ENCODE peak calls at places on chromosomes 13 and 19, in five cellular contexts. V is omental fat pad, F is BJ, R is HFF-Myc, Y is thoracic aorta. E is an unnamed sample.
A peak's percentile ranks its signal among the peaks of the same experiment; 100 is the strongest.

GRCh38 chr19:53868091-53868891 is 608 bp downstream of the MYADM start:
- DNase-seq in V (no peak), F (no peak), R (no peak), Y (no peak), E (no peak)

GRCh38 chr19:53878786-53879144 is 3.2 kb upstream of the PRKCG start:
- DNase-seq in V (no peak), F (no peak), R (no peak), Y (no peak), E (no peak)

GRCh38 chr19:39677931-39678889 is 22.5 kb downstream of the LGALS16 start:
- DNase-seq in V (no peak), F (no peak), R (no peak), Y (no peak), E (no peak)

GRCh38 chr19:56622374-56622773 is 20.6 kb upstream of the SMIM17 start:
- DNase-seq in V (no peak), F (no peak), R (no peak), Y (no peak), E (no peak)

GRCh38 chr13:37319041-37319443 is 213.6 kb upstream of the CSNK1A1L start:
- DNase-seq in V (no peak), F (peak; percentile 30), R (peak; percentile 51), Y (no peak), E (no peak)

GRCh38 chr19:4606181-4606580 is 33.1 kb upstream of the TNFAIP8L1 start:
- DNase-seq in V (no peak), F (no peak), R (no peak), Y (no peak), E (no peak)

GRCh38 chr19:55391702-55392615 is 6.2 kb downstream of the RPL28 start:
- DNase-seq in V (no peak), F (no peak), R (no peak), Y (no peak), E (no peak)

GRCh38 chr19:310781-311496 is 19.7 kb upstream of the PLPP2 start:
- DNase-seq in V (no peak), F (no peak), R (no peak), Y (no peak), E (no peak)

GRCh38 chr19:33248553-33248953 is 22.9 kb upstream of the SLC7A10 start:
- DNase-seq in V (no peak), F (no peak), R (no peak), Y (no peak), E (no peak)

GRCh38 chr19:33248104-33248503 is 22.5 kb upstream of the SLC7A10 start:
- DNase-seq in V (no peak), F (no peak), R (no peak), Y (no peak), E (no peak)

GRCh38 chr19:33250500-33250899 is 24.9 kb upstream of the SLC7A10 start:
- DNase-seq in V (no peak), F (no peak), R (no peak), Y (no peak), E (no peak)

GRCh38 chr19:33249740-33250366 is 24.2 kb upstream of the SLC7A10 start:
- DNase-seq in V (no peak), F (no peak), R (no peak), Y (no peak), E (no peak)

DNA sequence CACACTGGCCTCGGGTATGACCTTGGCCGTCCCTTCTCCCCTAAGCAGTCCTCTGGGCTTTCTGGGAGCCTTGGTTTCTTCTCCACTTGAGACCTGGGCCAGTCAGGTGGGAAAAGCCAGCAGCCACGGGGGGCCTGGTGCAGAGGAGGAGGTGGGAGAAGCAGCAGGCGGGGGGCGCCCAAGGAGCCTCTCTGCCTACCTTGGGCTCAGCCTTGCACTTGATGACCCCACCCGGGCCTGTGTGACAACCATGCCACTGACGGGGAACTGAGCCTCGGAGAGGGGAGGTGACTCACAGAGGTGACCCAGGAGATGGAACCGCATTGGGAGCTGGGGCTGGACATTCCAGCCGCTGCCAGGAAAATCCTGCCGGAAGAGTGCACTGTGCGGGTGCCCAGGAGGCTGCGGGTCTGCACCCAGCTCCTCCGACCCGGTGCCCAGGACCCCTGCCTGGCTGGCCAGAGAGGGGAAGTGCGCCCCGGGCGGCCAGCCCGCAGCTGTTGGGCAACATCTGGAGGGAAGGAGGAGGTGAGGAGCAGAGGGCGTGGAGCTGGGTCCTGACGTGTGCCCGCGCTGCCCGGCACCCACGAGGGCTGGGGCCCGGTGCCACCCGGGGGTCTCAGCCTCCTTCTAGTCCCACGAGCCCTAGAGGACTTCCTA is 23.4 kb upstream of the SLC7A10 start:
- DNase-seq in V (no peak), F (no peak), R (no peak), Y (no peak), E (no peak)
- TF ChIP-seq CTCF in V (no peak), F (peak; percentile 12), R (no peak), Y (no peak), E (no peak)

GRCh38 chr19:32318884-32319520 is 26.4 kb upstream of the ZNF507 start:
- DNase-seq in V (no peak), F (no peak), R (no peak), Y (no peak), E (no peak)
- TF ChIP-seq CTCF in V (no peak), F (no peak), R (no peak), Y (no peak), E (no peak)

GRCh38 chr19:10828981-10829821 is 6.8 kb downstream of the TMED1 start:
- DNase-seq in V (no peak), F (no peak), R (no peak), Y (no peak), E (no peak)
- TF ChIP-seq CTCF in V (no peak), F (peak; percentile 7), R (peak; percentile 16), Y (no peak), E (no peak)

GRCh38 chr19:37886571-37886970 is 19.8 kb downstream of the WDR87 start:
- DNase-seq in V (no peak), F (no peak), R (no peak), Y (no peak), E (no peak)

GRCh38 chr19:37885392-37885791 is 21.0 kb downstream of the WDR87 start:
- DNase-seq in V (no peak), F (no peak), R (no peak), Y (no peak), E (no peak)
- TF ChIP-seq CTCF in V (no peak), F (no peak), R (no peak), Y (no peak), E (no peak)

DNA sequence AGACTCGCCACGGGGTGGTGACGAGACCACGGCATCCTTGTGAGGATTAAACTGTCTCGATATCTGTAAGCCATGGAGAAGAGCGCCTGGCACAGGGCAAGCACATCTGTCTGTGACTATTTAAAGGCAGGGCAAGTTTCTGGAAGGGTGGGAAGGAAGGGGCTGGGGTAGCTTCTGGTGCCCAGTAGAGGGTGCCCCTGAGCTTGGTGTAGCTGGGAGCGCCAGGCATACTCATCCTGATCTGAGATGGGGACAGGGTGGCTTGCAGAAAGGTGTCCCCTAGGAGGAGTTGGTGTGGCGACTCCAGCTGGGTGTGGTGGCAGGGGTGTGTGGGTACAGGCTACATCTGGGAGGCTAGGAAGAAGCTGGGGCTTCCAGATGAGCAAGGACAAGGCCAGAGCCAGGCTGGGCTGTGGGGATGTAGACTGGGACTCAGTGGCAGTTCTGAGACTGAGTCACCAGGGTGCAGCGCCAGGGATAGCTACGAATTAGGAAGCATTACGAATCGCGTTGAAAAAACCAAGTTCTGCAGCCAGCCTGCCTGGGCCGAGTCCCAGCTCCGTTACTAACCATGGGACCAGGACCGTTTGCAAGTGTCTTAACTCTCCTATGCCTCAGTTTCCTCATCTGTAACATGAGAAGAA is 23.1 kb upstream of the ASPDH start:
- DNase-seq in V (no peak), F (no peak), R (no peak), Y (no peak), E (no peak)
- TF ChIP-seq CTCF in V (no peak), F (peak; percentile 1), R (no peak), Y (no peak), E (no peak)

DNA sequence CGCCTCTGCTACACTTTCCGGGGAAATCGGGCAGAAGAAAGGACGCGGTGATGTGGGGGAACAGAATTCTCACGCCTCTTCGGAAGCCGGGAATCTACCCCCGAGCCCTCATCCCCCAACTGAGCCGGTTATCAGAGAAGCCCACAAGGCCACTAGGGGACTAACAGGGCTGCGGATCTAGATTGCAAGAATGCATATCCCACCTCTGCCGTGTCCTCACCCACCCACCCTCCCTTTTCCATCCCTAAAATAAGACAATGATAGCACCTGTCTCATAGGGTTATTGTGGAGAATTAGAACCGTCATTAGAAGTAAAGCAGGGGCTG is 1.1 kb downstream of the IGFLR1 start:
- DNase-seq in V (no peak), F (no peak), R (no peak), Y (no peak), E (no peak)
- TF ChIP-seq CTCF in V (no peak), F (no peak), R (no peak), Y (no peak), E (no peak)

GRCh38 chr19:18406749-18407148 is 9.3 kb upstream of the LRRC25 start:
- DNase-seq in V (no peak), F (no peak), R (no peak), Y (no peak), E (no peak)

GRCh38 chr19:18412610-18413239 is 6.5 kb upstream of the SSBP4 start:
- DNase-seq in V (no peak), F (no peak), R (no peak), Y (no peak), E (no peak)

GRCh38 chr19:18408053-18408476 is 10.6 kb upstream of the LRRC25 start:
- DNase-seq in V (no peak), F (no peak), R (no peak), Y (no peak), E (no peak)
- TF ChIP-seq CTCF in V (no peak), F (peak; percentile 56), R (peak; percentile 50), Y (no peak), E (no peak)

DNA sequence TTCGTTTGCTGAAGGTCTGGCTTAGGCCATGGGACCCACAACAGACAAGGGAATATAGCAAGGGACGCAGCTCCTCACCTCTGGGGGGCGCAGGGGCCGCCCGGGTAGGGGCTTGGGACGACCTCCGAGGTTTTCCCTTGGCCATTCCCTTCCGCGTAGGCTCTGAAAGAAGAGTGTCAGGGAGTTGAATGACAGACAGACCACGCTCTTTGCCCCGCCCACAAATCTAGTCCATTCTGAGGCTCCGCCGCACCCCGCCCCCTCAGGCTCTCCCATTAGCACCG is 11.4 kb upstream of the ZNF414 start:
- DNase-seq in V (no peak), F (no peak), R (no peak), Y (no peak), E (no peak)
- TF ChIP-seq CTCF in V (no peak), F (peak; percentile 39), R (peak; percentile 40), Y (no peak), E (peak; percentile 11)

GRCh38 chr13:34941835-34942731 is at the start of gene NBEA:
- DNase-seq in V (peak; percentile 60), F (peak; percentile 11), R (peak; percentile 21), Y (peak; percentile 3), E (peak; percentile 89)
- TF ChIP-seq CTCF in V (no peak), F (no peak), R (peak; percentile 4), Y (peak; percentile 42), E (peak; percentile 38)

DNA sequence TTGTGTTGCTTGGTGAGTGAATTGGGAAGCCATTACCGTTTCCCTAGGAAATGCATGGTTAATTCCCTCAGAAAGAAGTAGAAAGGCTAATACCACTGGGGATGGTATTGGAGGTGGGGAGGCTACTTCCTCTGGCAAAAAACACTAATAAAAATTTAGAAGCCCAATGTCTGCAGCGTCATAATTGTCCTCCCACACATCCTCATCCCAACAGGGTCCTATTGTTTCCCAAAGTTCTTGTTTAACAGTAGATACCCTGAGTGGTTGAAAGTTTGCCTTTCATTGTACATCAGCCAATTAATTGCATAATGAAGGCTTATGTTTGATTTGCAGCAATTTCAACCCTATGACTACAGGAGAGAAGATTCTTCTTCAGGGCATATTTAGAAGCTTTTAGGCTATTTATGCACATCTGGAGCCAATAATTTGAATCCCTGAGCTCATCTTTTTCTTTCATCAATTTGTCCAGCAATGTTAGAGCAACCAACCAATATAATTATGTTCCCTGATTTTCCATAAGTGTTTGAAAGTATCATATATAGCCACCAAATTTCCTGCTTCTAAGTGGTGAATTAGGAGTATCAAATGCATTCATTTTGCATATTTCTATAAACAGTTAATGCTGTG is 491.0 kb downstream of the SLITRK5 start:
- DNase-seq in V (no peak), F (no peak), R (no peak), Y (no peak), E (no peak)
- TF ChIP-seq CTCF in V (no peak), F (no peak), R (no peak), Y (no peak), E (no peak)